ENCODE peak calls at places on chromosomes 7 and 10, in ten cellular contexts. B, G, M, W, U, E, C, A, Z and R are unnamed samples.

GRCh38 chr10:95536017-95536416 is 25.2 kb downstream of the SORBS1 start:
- DNase-seq in Z (no peak), U (no peak), E (no peak), W (peak; percentile 8), M (no peak), B (no peak), A (no peak), G (no peak), C (no peak), R (no peak)

GRCh38 chr7:1884583-1885350 is 214.7 kb downstream of the ELFN1 start:
- DNase-seq in A (no peak), B (no peak), G (no peak), U (no peak), C (no peak), M (peak; percentile 59), Z (no peak), E (no peak), W (no peak), R (no peak)

GRCh38 chr7:47332213-47332612 is 249.7 kb downstream of the TNS3 start:
- DNase-seq in A (no peak), B (no peak), W (no peak), G (no peak), U (no peak), E (no peak), C (no peak), Z (no peak), M (no peak), R (no peak)

GRCh38 chr7:104643587-104644217 is 315.3 kb downstream of the LHFPL3 start:
- DNase-seq in M (peak; percentile 40), A (no peak), Z (no peak), B (peak; percentile 7), U (no peak), E (no peak), W (peak; percentile 37), G (peak; percentile 28), C (no peak), R (peak; percentile 7)

GRCh38 chr10:112904000-112904399 is 46.0 kb upstream of the TCF7L2 start:
- DNase-seq in A (no peak), M (peak; percentile 73), W (peak; percentile 38), G (no peak), U (no peak), B (peak; percentile 35), C (no peak), Z (no peak), E (no peak), R (no peak)

GRCh38 chr7:15305002-15305600 is 256.7 kb downstream of the AGMO start:
- DNase-seq in W (peak; percentile 69), G (peak; percentile 50), M (peak; percentile 80), A (peak; percentile 85), B (peak; percentile 33), E (no peak), C (no peak), U (no peak), Z (no peak), R (no peak)

GRCh38 chr7:51090411-51090810 is 226.2 kb downstream of the COBL start:
- DNase-seq in E (no peak), U (no peak), A (no peak), M (no peak), B (no peak), W (peak; percentile 36), C (no peak), Z (no peak), G (no peak), R (no peak)

GRCh38 chr7:44236333-44236728 is 35.6 kb downstream of the YKT6 start:
- DNase-seq in C (no peak), W (no peak), A (no peak), B (no peak), Z (no peak), E (no peak), G (no peak), M (no peak), U (no peak), R (no peak)

GRCh38 chr10:118139321-118139720 is 92.6 kb upstream of the RAB11FIP2 start:
- DNase-seq in M (peak; percentile 32), B (no peak), E (no peak), Z (no peak), C (no peak), W (no peak), A (no peak), G (no peak), U (no peak), R (no peak)